ENCODE peak calls at places on chromosomes 1 and 21, in seven cellular contexts. One of them, this sample, is unnamed.
A peak's percentile ranks its signal among the peaks of the same experiment; 100 is the strongest.

GRCh38 chr1:20336105-20336605 is 45.5 kb downstream of the VWA5B1 start:
- DNase-seq in lower leg skin: no peak
- DNase-seq in activated T-helper 2 cell treated with anti-CD3 and anti-CD28 coated beads, Interferon-gamma antibody, Interleukin-2, Interleukin-4, amounts not matched to agents 10 μg/mL and 5 μg/mL and 100 μg/mL, durations not matched to agents 14 hours and 24 hours and 36 hours: no peak
- DNase-seq in A172: no peak
- DNase-seq in G401: no peak
- DNase-seq in effector memory CD8-positive, alpha-beta T cell: no peak
- DNase-seq in T-cell: no peak
- DNase-seq in this sample: no peak

GRCh38 chr1:230827081-230827681 is 41.1 kb downstream of the C1orf198 start:
- DNase-seq in lower leg skin: no peak
- DNase-seq in activated T-helper 2 cell treated with anti-CD3 and anti-CD28 coated beads, Interferon-gamma antibody, Interleukin-2, Interleukin-4, amounts not matched to agents 10 μg/mL and 5 μg/mL and 100 μg/mL, durations not matched to agents 14 hours and 24 hours and 36 hours: no peak
- DNase-seq in A172: no peak
- DNase-seq in G401: no peak
- DNase-seq in effector memory CD8-positive, alpha-beta T cell: no peak
- DNase-seq in T-cell: no peak
- DNase-seq in this sample: no peak

GRCh38 chr1:228150021-228150457 is 309 bp downstream of the GJC2 start:
- DNase-seq in lower leg skin: peak; percentile 86
- DNase-seq in activated T-helper 2 cell treated with anti-CD3 and anti-CD28 coated beads, Interferon-gamma antibody, Interleukin-2, Interleukin-4, amounts not matched to agents 10 μg/mL and 5 μg/mL and 100 μg/mL, durations not matched to agents 14 hours and 24 hours and 36 hours: no peak
- DNase-seq in A172: no peak
- DNase-seq in G401: no peak
- DNase-seq in effector memory CD8-positive, alpha-beta T cell: no peak
- DNase-seq in T-cell: no peak
- DNase-seq in this sample: no peak

GRCh38 chr1:220818421-220819173 is 31.9 kb downstream of the MTARC1 start:
- DNase-seq in lower leg skin: no peak
- DNase-seq in activated T-helper 2 cell treated with anti-CD3 and anti-CD28 coated beads, Interferon-gamma antibody, Interleukin-2, Interleukin-4, amounts not matched to agents 10 μg/mL and 5 μg/mL and 100 μg/mL, durations not matched to agents 14 hours and 24 hours and 36 hours: no peak
- DNase-seq in A172: peak; percentile 77
- DNase-seq in G401: no peak
- DNase-seq in effector memory CD8-positive, alpha-beta T cell: no peak
- DNase-seq in T-cell: no peak
- DNase-seq in this sample: peak; percentile 90

GRCh38 chr1:36400825-36401601 is 3.3 kb upstream of the LSM10 start:
- DNase-seq in lower leg skin: peak; percentile 97
- DNase-seq in activated T-helper 2 cell treated with anti-CD3 and anti-CD28 coated beads, Interferon-gamma antibody, Interleukin-2, Interleukin-4, amounts not matched to agents 10 μg/mL and 5 μg/mL and 100 μg/mL, durations not matched to agents 14 hours and 24 hours and 36 hours: no peak
- DNase-seq in A172: peak; percentile 43
- DNase-seq in G401: peak; percentile 63
- DNase-seq in effector memory CD8-positive, alpha-beta T cell: peak; percentile 41
- DNase-seq in T-cell: peak; percentile 14
- DNase-seq in this sample: no peak

GRCh38 chr1:41674501-41674900 is 190.0 kb upstream of the EDN2 start:
- DNase-seq in lower leg skin: no peak
- DNase-seq in activated T-helper 2 cell treated with anti-CD3 and anti-CD28 coated beads, Interferon-gamma antibody, Interleukin-2, Interleukin-4, amounts not matched to agents 10 μg/mL and 5 μg/mL and 100 μg/mL, durations not matched to agents 14 hours and 24 hours and 36 hours: no peak
- DNase-seq in A172: no peak
- DNase-seq in G401: no peak
- DNase-seq in effector memory CD8-positive, alpha-beta T cell: no peak
- DNase-seq in T-cell: no peak
- DNase-seq in this sample: no peak

GRCh38 chr1:66335859-66336640 is 197.9 kb upstream of the SGIP1 start:
- DNase-seq in lower leg skin: peak; percentile 92
- DNase-seq in activated T-helper 2 cell treated with anti-CD3 and anti-CD28 coated beads, Interferon-gamma antibody, Interleukin-2, Interleukin-4, amounts not matched to agents 10 μg/mL and 5 μg/mL and 100 μg/mL, durations not matched to agents 14 hours and 24 hours and 36 hours: peak; percentile 50
- DNase-seq in A172: no peak
- DNase-seq in G401: no peak
- DNase-seq in effector memory CD8-positive, alpha-beta T cell: peak; percentile 71
- DNase-seq in T-cell: peak; percentile 58
- DNase-seq in this sample: no peak

GRCh38 chr21:45549670-45550463 is 7.6 kb upstream of the SLC19A1 start:
- DNase-seq in lower leg skin: peak; percentile 65
- DNase-seq in activated T-helper 2 cell treated with anti-CD3 and anti-CD28 coated beads, Interferon-gamma antibody, Interleukin-2, Interleukin-4, amounts not matched to agents 10 μg/mL and 5 μg/mL and 100 μg/mL, durations not matched to agents 14 hours and 24 hours and 36 hours: no peak
- DNase-seq in A172: no peak
- DNase-seq in G401: no peak
- DNase-seq in effector memory CD8-positive, alpha-beta T cell: no peak
- DNase-seq in T-cell: no peak
- DNase-seq in this sample: no peak

GRCh38 chr1:110714419-110715107 is 39.8 kb upstream of the KCNA3 start:
- DNase-seq in lower leg skin: no peak
- DNase-seq in activated T-helper 2 cell treated with anti-CD3 and anti-CD28 coated beads, Interferon-gamma antibody, Interleukin-2, Interleukin-4, amounts not matched to agents 10 μg/mL and 5 μg/mL and 100 μg/mL, durations not matched to agents 14 hours and 24 hours and 36 hours: no peak
- DNase-seq in A172: no peak
- DNase-seq in G401: no peak
- DNase-seq in effector memory CD8-positive, alpha-beta T cell: no peak
- DNase-seq in T-cell: no peak
- DNase-seq in this sample: no peak

GRCh38 chr1:23394176-23394575 is 24.5 kb upstream of the ZNF436 start:
- DNase-seq in lower leg skin: no peak
- DNase-seq in activated T-helper 2 cell treated with anti-CD3 and anti-CD28 coated beads, Interferon-gamma antibody, Interleukin-2, Interleukin-4, amounts not matched to agents 10 μg/mL and 5 μg/mL and 100 μg/mL, durations not matched to agents 14 hours and 24 hours and 36 hours: no peak
- DNase-seq in A172: peak; percentile 26
- DNase-seq in G401: no peak
- DNase-seq in effector memory CD8-positive, alpha-beta T cell: no peak
- DNase-seq in T-cell: no peak
- DNase-seq in this sample: peak; percentile 34

GRCh38 chr1:234102591-234102990 is 198.1 kb downstream of the SLC35F3 start:
- DNase-seq in lower leg skin: no peak
- DNase-seq in activated T-helper 2 cell treated with anti-CD3 and anti-CD28 coated beads, Interferon-gamma antibody, Interleukin-2, Interleukin-4, amounts not matched to agents 10 μg/mL and 5 μg/mL and 100 μg/mL, durations not matched to agents 14 hours and 24 hours and 36 hours: no peak
- DNase-seq in A172: no peak
- DNase-seq in G401: no peak
- DNase-seq in effector memory CD8-positive, alpha-beta T cell: no peak
- DNase-seq in T-cell: no peak
- DNase-seq in this sample: no peak

GRCh38 chr1:107187399-107187798 is 46.6 kb downstream of the NTNG1 start:
- DNase-seq in lower leg skin: no peak
- DNase-seq in activated T-helper 2 cell treated with anti-CD3 and anti-CD28 coated beads, Interferon-gamma antibody, Interleukin-2, Interleukin-4, amounts not matched to agents 10 μg/mL and 5 μg/mL and 100 μg/mL, durations not matched to agents 14 hours and 24 hours and 36 hours: no peak
- DNase-seq in A172: no peak
- DNase-seq in G401: no peak
- DNase-seq in effector memory CD8-positive, alpha-beta T cell: no peak
- DNase-seq in T-cell: no peak
- DNase-seq in this sample: no peak

GRCh38 chr21:44985441-44986401 is 45.9 kb downstream of the SLX9 start:
- DNase-seq in lower leg skin: peak; percentile 85
- DNase-seq in activated T-helper 2 cell treated with anti-CD3 and anti-CD28 coated beads, Interferon-gamma antibody, Interleukin-2, Interleukin-4, amounts not matched to agents 10 μg/mL and 5 μg/mL and 100 μg/mL, durations not matched to agents 14 hours and 24 hours and 36 hours: no peak
- DNase-seq in A172: no peak
- DNase-seq in G401: no peak
- DNase-seq in effector memory CD8-positive, alpha-beta T cell: no peak
- DNase-seq in T-cell: no peak
- DNase-seq in this sample: no peak

GRCh38 chr1:225914391-225914790 is 9.7 kb downstream of the PYCR2 start:
- DNase-seq in lower leg skin: no peak
- DNase-seq in activated T-helper 2 cell treated with anti-CD3 and anti-CD28 coated beads, Interferon-gamma antibody, Interleukin-2, Interleukin-4, amounts not matched to agents 10 μg/mL and 5 μg/mL and 100 μg/mL, durations not matched to agents 14 hours and 24 hours and 36 hours: no peak
- DNase-seq in A172: no peak
- DNase-seq in G401: no peak
- DNase-seq in effector memory CD8-positive, alpha-beta T cell: no peak
- DNase-seq in T-cell: no peak
- DNase-seq in this sample: no peak

GRCh38 chr21:26587621-26588260 is 14.7 kb upstream of the CYYR1 start:
- DNase-seq in lower leg skin: no peak
- DNase-seq in activated T-helper 2 cell treated with anti-CD3 and anti-CD28 coated beads, Interferon-gamma antibody, Interleukin-2, Interleukin-4, amounts not matched to agents 10 μg/mL and 5 μg/mL and 100 μg/mL, durations not matched to agents 14 hours and 24 hours and 36 hours: no peak
- DNase-seq in A172: peak; percentile 73
- DNase-seq in G401: no peak
- DNase-seq in effector memory CD8-positive, alpha-beta T cell: no peak
- DNase-seq in T-cell: no peak
- DNase-seq in this sample: peak; percentile 14

GRCh38 chr1:240234477-240235225 is 143.0 kb downstream of the FMN2 start:
- DNase-seq in lower leg skin: no peak
- DNase-seq in activated T-helper 2 cell treated with anti-CD3 and anti-CD28 coated beads, Interferon-gamma antibody, Interleukin-2, Interleukin-4, amounts not matched to agents 10 μg/mL and 5 μg/mL and 100 μg/mL, durations not matched to agents 14 hours and 24 hours and 36 hours: no peak
- DNase-seq in A172: peak; percentile 90
- DNase-seq in G401: no peak
- DNase-seq in effector memory CD8-positive, alpha-beta T cell: no peak
- DNase-seq in T-cell: no peak
- DNase-seq in this sample: peak; percentile 26

GRCh38 chr1:224253721-224254120 is 70.7 kb downstream of the DEGS1 start:
- DNase-seq in lower leg skin: no peak
- DNase-seq in activated T-helper 2 cell treated with anti-CD3 and anti-CD28 coated beads, Interferon-gamma antibody, Interleukin-2, Interleukin-4, amounts not matched to agents 10 μg/mL and 5 μg/mL and 100 μg/mL, durations not matched to agents 14 hours and 24 hours and 36 hours: no peak
- DNase-seq in A172: peak; percentile 51
- DNase-seq in G401: no peak
- DNase-seq in effector memory CD8-positive, alpha-beta T cell: no peak
- DNase-seq in T-cell: no peak
- DNase-seq in this sample: no peak

This sample was measured in AG04449.